ENCODE peak calls at places on chromosomes 1 and 21, in five cellular contexts. B is HepG2, L is SK-N-SH, P is K562, D is GM12878. Q is an unnamed sample.

GRCh38 chr1:175376194-175376593 is 183.6 kb upstream of the KIAA0040 start:
- DNase-seq in D (no peak), L (peak; percentile 36), B (peak; percentile 2), P (peak; percentile 17), Q (peak; percentile 26)

GRCh38 chr1:235758931-235759330 is 107.8 kb downstream of the LYST start:
- DNase-seq in P (no peak), B (no peak), L (peak; percentile 41), D (no peak), Q (no peak)

GRCh38 chr1:63368131-63368530 is 704 bp downstream of the ALG6 start:
- DNase-seq in P (no peak), B (peak; percentile 4), D (no peak), L (peak; percentile 31), Q (no peak)

GRCh38 chr21:15549671-15550070 is 180.1 kb upstream of the USP25 start:
- DNase-seq in P (no peak), D (no peak), L (no peak), B (peak; percentile 1), Q (no peak)

GRCh38 chr1:6052543-6053205 is 7.0 kb downstream of the KCNAB2 start:
- DNase-seq in B (peak; percentile 43), P (peak; percentile 71), D (no peak), L (peak; percentile 86), Q (no peak)

GRCh38 chr1:101025283-101025679 is 303 bp downstream of the DPH5 start:
- DNase-seq in B (peak; percentile 13), D (peak; percentile 23), P (peak; percentile 16), L (peak; percentile 29), Q (no peak)

GRCh38 chr21:25717491-25718139 is 17.1 kb downstream of the ATP5PF start:
- DNase-seq in D (no peak), L (no peak), P (peak; percentile 46), B (no peak), Q (no peak)

GRCh38 chr1:161483361-161483760 is 21.9 kb upstream of the FCGR2A start:
- DNase-seq in D (no peak), L (no peak), B (no peak), P (peak; percentile 19), Q (no peak)

GRCh38 chr1:155002479-155003226 is at the start of gene ZBTB7B:
- DNase-seq in D (no peak), L (no peak), B (no peak), P (peak; percentile 48), Q (no peak)

GRCh38 chr1:185816460-185816859 is 82.3 kb downstream of the HMCN1 start:
- DNase-seq in B (no peak), D (no peak), L (no peak), P (no peak), Q (no peak)

GRCh38 chr1:81554108-81554507 is 246.6 kb upstream of the ADGRL2 start:
- DNase-seq in L (no peak), P (no peak), D (no peak), B (no peak), Q (no peak)

GRCh38 chr1:4506591-4506990 is 147.8 kb upstream of the AJAP1 start:
- DNase-seq in P (no peak), D (no peak), L (no peak), B (no peak), Q (no peak)

GRCh38 chr1:997728-998050 is 2.2 kb downstream of the HES4 start:
- DNase-seq in P (no peak), B (no peak), D (no peak), L (peak; percentile 33), Q (no peak)

GRCh38 chr1:226903819-226904710 is 33.6 kb downstream of the PSEN2 start:
- DNase-seq in B (no peak), P (no peak), L (no peak), D (no peak), Q (no peak)

GRCh38 chr1:212188599-212189351 is 96.4 kb upstream of the PPP2R5A start:
- DNase-seq in B (no peak), P (no peak), L (no peak), D (no peak), Q (no peak)

GRCh38 chr21:21898801-21899200 is 900.6 kb downstream of the NCAM2 start:
- DNase-seq in P (no peak), D (no peak), B (no peak), L (no peak), Q (no peak)

GRCh38 chr21:33695785-33696184 is 53.5 kb downstream of the ITSN1 start:
- DNase-seq in P (no peak), B (no peak), D (no peak), L (no peak), Q (no peak)

GRCh38 chr1:45230537-45230936 is 24.1 kb upstream of the ZSWIM5 start:
- DNase-seq in P (no peak), D (no peak), L (no peak), B (peak; percentile 34), Q (no peak)

GRCh38 chr21:36096398-36097290 is 26.8 kb downstream of the CBR1 start:
- DNase-seq in D (no peak), B (no peak), P (no peak), L (no peak), Q (no peak)

GRCh38 chr1:12272770-12273169 is 42.9 kb downstream of the VPS13D start:
- DNase-seq in D (no peak), B (no peak), P (no peak), L (no peak), Q (no peak)

GRCh38 chr1:23134055-23134454 is 34.6 kb downstream of the LUZP1 start:
- DNase-seq in D (no peak), P (no peak), L (no peak), B (no peak), Q (no peak)

GRCh38 chr1:53327183-53327941 is 508 bp downstream of the LRP8 start:
- DNase-seq in P (peak; percentile 60), D (no peak), B (peak; percentile 15), L (peak; percentile 78), Q (no peak)

GRCh38 chr21:28342229-28342810 is 650.4 kb downstream of the LTN1 start:
- DNase-seq in P (no peak), L (no peak), D (no peak), B (no peak), Q (no peak)

GRCh38 chr1:153936011-153936802 is 10.3 kb downstream of the DENND4B start:
- DNase-seq in D (no peak), L (peak; percentile 4), P (no peak), B (no peak), Q (no peak)

GRCh38 chr1:205226868-205227583 is 720 bp upstream of the TMCC2 start:
- DNase-seq in L (peak; percentile 39), D (no peak), P (peak; percentile 37), B (peak; percentile 56), Q (peak; percentile 10)

DNA sequence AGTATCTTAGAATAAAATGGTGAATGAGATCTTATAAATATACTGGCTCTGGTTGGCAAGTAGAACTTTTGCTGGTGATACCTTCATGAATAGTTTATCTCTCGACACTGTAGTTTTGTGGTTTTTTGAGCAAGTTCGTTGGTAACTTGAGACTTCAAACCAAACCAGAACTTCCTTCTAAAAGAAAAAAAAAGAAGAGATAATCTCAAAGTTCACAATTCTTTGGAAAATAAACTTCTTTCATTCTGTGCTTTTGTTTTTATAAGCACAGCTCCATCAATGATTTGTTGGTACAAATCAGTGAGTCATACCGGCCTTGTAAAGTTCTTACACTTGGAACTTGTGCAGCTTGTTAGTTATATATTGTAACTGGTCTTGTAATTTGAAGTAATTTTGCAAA is 2.3 kb downstream of the HIPK1 start:
- DNase-seq in L (no peak), P (no peak), B (peak; percentile 24), D (no peak), Q (no peak)
- TF ChIP-seq SIN3A in L (no peak), P (no peak), B (no peak), D (no peak), Q (no peak)

DNA sequence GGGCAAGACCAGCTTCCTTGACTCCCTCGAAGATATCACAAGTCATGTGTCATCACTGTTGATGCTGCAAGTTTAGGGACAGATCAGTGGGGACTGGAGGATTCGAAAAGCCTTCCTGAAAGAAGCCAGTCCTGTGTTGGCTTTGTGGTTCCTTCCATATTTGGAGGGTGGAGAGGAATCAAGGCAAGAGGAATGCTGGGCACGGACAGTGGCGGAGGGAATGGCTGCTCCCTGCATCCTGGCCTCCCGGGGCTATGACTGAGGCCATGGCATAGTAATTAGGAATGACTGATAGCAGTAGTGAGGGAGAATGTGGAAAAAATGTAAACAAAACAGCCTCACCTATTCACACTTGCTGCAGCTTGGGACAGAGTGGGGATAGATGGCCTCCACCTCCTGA is 36.4 kb downstream of the VANGL1 start:
- DNase-seq in P (no peak), B (no peak), D (no peak), L (no peak), Q (no peak)
- H3K4me1 ChIP-seq in P (peaks cover 3% of the 10 kb centered on the region), B (no peaks in the 10 kb centered on the region), D (peaks cover 21% of the 10 kb centered on the region), L (peaks cover 5% of the 10 kb centered on the region), Q (peaks cover 25% of the 10 kb centered on the region)

GRCh38 chr1:37998089-37998808 is 7.1 kb downstream of the FHL3 start:
- DNase-seq in D (no peak), P (no peak), L (no peak), B (no peak), Q (no peak)

GRCh38 chr1:37999434-38000232 is 5.7 kb downstream of the FHL3 start:
- DNase-seq in D (no peak), B (peak; percentile 75), L (peak; percentile 72), P (peak; percentile 86), Q (no peak)

GRCh38 chr1:38000233-38000528 is 5.1 kb downstream of the FHL3 start:
- DNase-seq in P (no peak), L (no peak), D (no peak), B (no peak), Q (no peak)

GRCh38 chr1:37998913-37999433 is 6.3 kb downstream of the FHL3 start:
- DNase-seq in B (no peak), L (no peak), P (no peak), D (no peak), Q (no peak)

DNA sequence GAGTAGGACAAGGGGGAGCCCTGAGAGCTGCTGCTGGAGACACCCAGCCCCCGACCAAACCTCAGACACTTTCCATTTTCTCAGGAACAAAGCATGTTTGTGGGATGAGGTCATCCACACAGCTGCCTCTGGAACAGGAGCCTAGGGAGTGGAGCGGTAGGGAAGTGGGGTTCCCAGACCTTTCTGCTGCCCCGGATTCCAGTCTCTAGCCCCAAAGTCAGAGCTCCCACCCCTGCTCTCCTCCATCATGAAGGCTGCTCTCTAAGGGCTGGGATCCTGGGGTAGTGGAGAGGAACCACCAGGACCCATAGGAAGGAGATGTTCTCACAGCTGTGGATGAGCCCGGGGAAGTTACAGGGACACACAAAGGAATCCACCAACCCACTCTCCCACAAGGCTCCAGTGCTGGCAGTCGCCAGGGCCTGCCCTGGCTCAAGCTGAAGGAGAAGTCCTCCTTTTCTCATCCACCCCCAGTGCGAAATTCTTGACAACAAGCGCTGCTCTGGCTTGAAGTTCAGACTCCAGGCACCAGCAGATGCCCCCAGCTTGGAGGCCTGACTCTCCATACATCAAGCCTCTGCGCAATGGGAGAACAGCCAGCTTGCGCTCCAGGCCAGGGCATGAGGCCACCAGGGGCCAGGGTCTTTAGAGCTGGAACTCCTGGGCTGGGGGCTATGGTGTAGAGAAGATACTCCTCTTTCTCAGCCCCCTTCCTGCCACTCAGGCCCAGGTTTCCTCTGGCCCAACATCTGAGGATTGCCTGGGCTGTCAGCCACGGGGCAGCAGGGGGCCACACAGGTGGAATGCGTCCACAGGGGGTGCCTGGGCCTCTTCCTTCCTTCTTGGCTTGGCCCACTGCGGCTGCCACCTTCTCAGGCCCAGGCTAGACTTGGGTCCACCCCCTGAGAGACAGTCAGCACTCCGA is 4.5 kb downstream of the FHL3 start:
- DNase-seq in P (no peak), D (no peak), L (peak; percentile 51), B (peak; percentile 56), Q (no peak)
- TF ChIP-seq ZBTB33 in P (no peak), D (no peak), L (no peak), B (no peak), Q (no peak)

DNA sequence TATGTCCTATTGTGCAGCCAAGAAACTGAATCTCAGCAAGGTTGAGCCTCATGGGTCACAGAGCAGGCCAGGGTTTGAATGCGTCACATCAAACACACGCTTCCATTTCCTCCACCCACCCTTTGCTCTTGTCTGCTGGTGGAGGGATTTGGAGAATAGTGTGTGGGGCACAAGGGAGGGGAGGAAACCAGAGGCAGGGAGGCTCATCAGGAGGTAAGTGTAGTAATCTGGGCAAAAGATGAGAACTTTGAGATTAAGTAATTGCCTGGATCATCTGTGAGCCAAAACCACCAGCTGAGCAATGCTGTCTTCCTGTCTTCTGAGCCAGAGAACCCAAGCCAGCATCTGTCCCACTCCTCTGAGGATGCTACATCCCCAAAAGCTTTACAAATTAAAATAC is 45.3 kb downstream of the C8B start:
- DNase-seq in B (no peak), D (no peak), P (no peak), L (no peak), Q (no peak)
- TF ChIP-seq SIN3A in B (no peak), D (no peak), P (no peak), L (no peak), Q (no peak)

Q was measured in HCT116.